ENCODE peak calls at places on chromosomes 7 and 10, in four cellular contexts. O, W, A and V are unnamed samples. For H3K4me1, the result is how much of the 10 kb centered on the place peaks cover.

GRCh38 chr10:15743443-15743842 is 23.7 kb upstream of the ITGA8 start:
- DNase-seq in O (no peak), W (no peak), A (no peak), V (no peak)

GRCh38 chr10:26485150-26485941 is 47.2 kb downstream of the APBB1IP start:
- DNase-seq in O (no peak), W (no peak), A (no peak), V (no peak)

GRCh38 chr10:57014758-57015157 is 653.7 kb upstream of the ZWINT start:
- DNase-seq in A (no peak), W (no peak), O (no peak), V (no peak)

GRCh38 chr10:34768261-34768971 is 46.7 kb downstream of the PARD3 start:
- DNase-seq in A (no peak), O (peak), W (no peak), V (no peak)

GRCh38 chr10:131833446-131834080 is 67.2 kb upstream of the PPP2R2D start:
- DNase-seq in O (no peak), A (no peak), W (no peak), V (no peak)

GRCh38 chr10:129912161-129912917 is 51.7 kb downstream of the EBF3 start:
- DNase-seq in A (no peak), O (peak), W (no peak), V (no peak)

GRCh38 chr10:59068581-59069191 is 107.8 kb upstream of the PHYHIPL start:
- DNase-seq in W (no peak), A (no peak), O (no peak), V (no peak)

GRCh38 chr10:30182191-30183075 is 123.0 kb upstream of the JCAD start:
- DNase-seq in O (peak), A (no peak), W (no peak), V (peak)

GRCh38 chr10:13191362-13191761 is 30.0 kb downstream of the MCM10 start:
- DNase-seq in A (no peak), O (no peak), W (no peak), V (no peak)

GRCh38 chr10:19049577-19049976 is 976 bp downstream of the MALRD1 start:
- DNase-seq in A (no peak), W (no peak), O (no peak), V (no peak)

GRCh38 chr7:69018200-69018599 is 580.1 kb upstream of the AUTS2 start:
- DNase-seq in O (no peak), A (peak), W (no peak), V (no peak)

DNA sequence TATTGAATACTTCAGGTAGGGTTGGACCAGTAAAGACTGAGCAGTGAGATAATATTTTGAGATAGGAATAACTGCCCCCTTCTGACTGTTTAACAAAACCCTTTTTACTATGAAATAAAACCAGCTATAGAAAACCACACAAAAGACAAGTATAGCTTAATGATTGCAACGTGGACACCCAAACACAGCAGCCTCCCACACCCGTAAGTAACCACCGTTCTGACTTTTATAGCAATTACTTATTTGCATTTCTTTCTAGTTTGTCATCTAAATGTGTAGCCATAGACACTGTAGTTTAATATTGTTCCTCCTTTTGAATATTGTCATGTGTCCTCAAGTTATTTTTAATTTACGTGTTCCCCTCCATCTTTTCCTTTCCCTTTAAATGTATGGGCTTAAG is 42.9 kb upstream of the SYPL1 start:
- DNase-seq in W (no peak), O (no peak), A (no peak), V (no peak)
- H3K4me1 ChIP-seq in W (under half), O (under half), A (under half), V (under half)

GRCh38 chr7:158072889-158073730 is 514.5 kb downstream of the PTPRN2 start:
- DNase-seq in A (no peak), O (no peak), W (no peak), V (no peak)
- H3K27ac ChIP-seq in A (no peak), O (no peak), W (no peak), V (no peak)

DNA sequence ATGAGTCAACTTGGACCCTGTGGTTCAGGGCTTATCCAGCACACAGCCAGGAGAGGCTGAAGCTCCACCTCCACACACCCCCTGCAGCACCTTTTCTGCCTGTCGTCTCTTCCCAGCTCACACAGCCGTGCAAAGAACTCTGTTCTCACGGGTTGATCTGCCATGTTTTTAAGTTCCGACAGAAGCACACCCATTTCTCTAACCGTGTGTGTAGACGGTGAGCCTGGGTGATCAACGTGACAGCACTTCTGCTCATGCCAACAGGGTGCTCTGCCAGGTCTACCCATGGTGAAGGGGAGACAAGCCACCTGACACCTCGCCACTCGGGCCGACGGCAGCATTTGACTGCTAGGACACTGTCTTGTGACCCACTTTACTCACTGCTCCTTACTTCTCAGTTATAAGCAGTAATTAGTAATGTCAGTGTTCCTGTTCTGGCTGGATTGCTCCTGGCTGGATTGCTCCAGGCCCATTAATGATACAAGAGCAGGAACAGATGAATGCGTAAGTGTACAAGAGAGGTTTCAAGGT is 90.5 kb downstream of the RNF216 start:
- DNase-seq in O (no peak), A (no peak), W (no peak), V (no peak)
- H3K4me1 ChIP-seq in O (under half), A (under half), W (half or more), V (under half)

DNA sequence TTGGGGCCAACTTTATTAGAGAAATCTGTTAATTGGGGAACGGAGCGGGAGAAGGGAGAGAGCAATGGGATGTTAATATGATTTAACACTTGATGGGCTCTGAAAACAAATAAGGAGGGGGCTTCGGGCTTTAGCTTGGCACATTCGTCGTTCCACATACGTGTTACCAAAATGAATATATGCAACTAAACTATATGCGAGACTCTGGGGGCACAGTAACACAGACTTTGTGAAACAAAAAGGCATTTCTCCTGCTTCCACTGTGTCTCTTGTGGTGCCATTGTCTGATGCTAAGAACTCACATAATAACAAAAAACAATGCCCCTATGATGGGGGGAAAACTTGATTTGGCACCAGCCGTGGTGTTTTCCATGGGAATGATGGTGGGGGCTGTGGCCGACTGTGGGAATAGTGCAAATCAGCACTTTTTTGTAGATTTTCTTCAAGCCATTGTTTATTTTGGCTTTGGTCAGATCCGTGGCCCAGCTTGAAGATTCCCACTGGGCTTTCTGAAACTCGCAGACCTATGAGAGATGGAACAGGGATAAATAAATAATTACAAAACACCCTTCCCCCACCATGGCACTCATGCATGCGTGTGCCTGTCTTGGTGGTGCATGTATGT is 2.2 kb upstream of the MXI1 start:
- DNase-seq in W (no peak), A (no peak), O (no peak), V (no peak)
- H3K27ac ChIP-seq in W (no peak), A (no peak), O (no peak), V (no peak)